ENCODE peak calls at places on chromosomes 3 and 15, in six cellular contexts. Y, F, X, O, H and K are unnamed samples.
A peak's percentile ranks its signal among the peaks of the same experiment; 100 is the strongest.

GRCh38 chr3:190086191-190086590 is 34.5 kb downstream of the P3H2 start:
- DNase-seq in Y (peak; percentile 36), F (no peak), X (no peak), O (no peak), H (no peak), K (peak; percentile 22)

GRCh38 chr3:99747915-99748314 is 69.7 kb upstream of the CMSS1 start:
- DNase-seq in Y (no peak), F (peak; percentile 6), X (no peak), O (no peak), H (no peak), K (no peak)

GRCh38 chr15:45854455-45855202 is 219.8 kb downstream of the SQOR start:
- DNase-seq in Y (no peak), F (no peak), X (no peak), O (no peak), H (no peak), K (no peak)

GRCh38 chr3:150083653-150084037 is 113.0 kb upstream of the PFN2 start:
- DNase-seq in Y (no peak), F (no peak), X (no peak), O (no peak), H (no peak), K (no peak)

GRCh38 chr3:178289544-178290160 is 246.6 kb upstream of the KCNMB2 start:
- DNase-seq in Y (no peak), F (no peak), X (no peak), O (no peak), H (no peak), K (no peak)

GRCh38 chr3:71512000-71512399 is 71.5 kb downstream of the FOXP1 start:
- DNase-seq in Y (no peak), F (no peak), X (peak; percentile 10), O (peak; percentile 78), H (no peak), K (peak; percentile 20)

GRCh38 chr3:149872589-149872988 is 59.6 kb downstream of the RNF13 start:
- DNase-seq in Y (no peak), F (no peak), X (no peak), O (no peak), H (no peak), K (no peak)

GRCh38 chr15:49155834-49156627 is 632 bp upstream of the COPS2 start:
- DNase-seq in Y (no peak), F (no peak), X (peak; percentile 10), O (peak; percentile 35), H (no peak), K (no peak)

GRCh38 chr3:33921608-33922007 is 123.2 kb downstream of the PDCD6IP start:
- DNase-seq in Y (no peak), F (no peak), X (no peak), O (no peak), H (no peak), K (no peak)

GRCh38 chr3:104642827-104643226 is 723.9 kb upstream of the ALCAM start:
- DNase-seq in Y (no peak), F (no peak), X (no peak), O (no peak), H (no peak), K (no peak)

GRCh38 chr3:9807981-9808344 is 2.1 kb upstream of the TTLL3 start:
- DNase-seq in Y (no peak), F (no peak), X (no peak), O (no peak), H (no peak), K (no peak)

GRCh38 chr3:185021326-185021725 is 131.5 kb downstream of the C3orf70 start:
- DNase-seq in Y (no peak), F (no peak), X (no peak), O (no peak), H (no peak), K (no peak)
- TF ChIP-seq CTCF in Y (no peak), F (no peak), X (no peak), O (no peak), H (no peak), K (no peak)

GRCh38 chr3:24254649-24255048 is 240.0 kb downstream of the THRB start:
- DNase-seq in Y (no peak), F (no peak), X (no peak), O (no peak), H (no peak), K (no peak)
- TF ChIP-seq SP1 in Y (no peak), F (no peak), X (no peak), O (no peak), H (no peak), K (no peak)

DNA sequence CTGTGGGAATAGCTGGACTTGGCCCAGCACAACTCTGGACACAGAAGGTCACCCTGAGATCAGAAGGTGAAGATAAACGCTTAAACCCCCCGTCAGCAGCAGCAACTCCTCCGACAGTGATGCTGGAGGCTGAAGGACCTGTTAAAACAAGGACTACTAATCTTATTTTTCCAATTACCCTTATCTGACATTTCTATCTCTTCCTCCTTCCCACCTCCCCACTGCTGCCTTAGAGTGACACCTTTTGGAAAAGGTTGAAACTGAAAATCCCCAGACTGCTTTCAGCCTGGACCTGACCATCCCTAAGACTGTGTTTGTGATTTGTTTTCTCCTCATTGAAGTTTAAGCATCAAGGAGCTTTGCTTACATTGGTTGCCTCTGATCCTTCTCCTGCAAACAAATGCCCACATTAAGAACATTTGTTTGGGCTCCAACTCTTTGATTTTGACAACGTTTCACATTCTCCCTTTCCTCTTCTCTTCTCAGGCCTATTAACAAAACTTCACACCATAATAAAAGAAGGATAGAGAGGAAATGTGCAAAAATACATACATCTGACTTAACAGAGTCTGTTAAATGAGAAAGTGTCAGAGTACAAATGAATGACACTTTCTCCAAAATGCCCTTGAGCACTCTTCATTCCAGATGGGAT is 410.6 kb upstream of the WNT5A start:
- DNase-seq in Y (no peak), F (no peak), X (no peak), O (no peak), H (no peak), K (no peak)
- TF ChIP-seq CTCF in Y (peak; percentile 67), F (no peak), X (no peak), O (no peak), H (peak; percentile 11), K (no peak)

DNA sequence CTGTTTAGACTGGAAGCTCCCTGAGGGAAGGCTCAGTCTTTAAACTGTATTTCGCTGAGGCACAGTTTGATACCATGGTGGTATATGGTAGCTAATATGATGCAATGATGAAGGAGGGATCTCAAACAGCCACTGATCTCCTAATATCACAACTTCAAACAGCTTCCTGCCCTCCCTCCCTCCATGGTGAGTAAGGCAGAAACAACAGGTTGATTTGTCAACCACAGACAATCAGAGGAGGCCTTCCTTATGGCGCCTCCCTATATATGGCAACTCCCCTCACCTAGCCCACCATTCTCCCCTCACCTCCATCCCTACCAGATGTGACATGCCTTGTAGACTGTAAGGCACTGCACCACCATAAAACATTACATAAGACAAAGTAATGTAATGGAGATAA is 316.5 kb upstream of the ICE2 start:
- DNase-seq in Y (no peak), F (no peak), X (no peak), O (no peak), H (no peak), K (no peak)
- TF ChIP-seq SP1 in Y (no peak), F (no peak), X (no peak), O (no peak), H (no peak), K (no peak)

GRCh38 chr15:66084704-66085103 is 168.8 kb downstream of the MEGF11 start:
- DNase-seq in Y (no peak), F (no peak), X (no peak), O (no peak), H (no peak), K (no peak)

GRCh38 chr15:66080791-66081475 is 172.6 kb downstream of the MEGF11 start:
- DNase-seq in Y (no peak), F (no peak), X (peak; percentile 72), O (peak; percentile 7), H (no peak), K (peak; percentile 62)

GRCh38 chr15:66089049-66089448 is 164.5 kb downstream of the MEGF11 start:
- DNase-seq in Y (no peak), F (no peak), X (no peak), O (no peak), H (no peak), K (no peak)

GRCh38 chr15:66085128-66085527 is 168.4 kb downstream of the MEGF11 start:
- DNase-seq in Y (no peak), F (no peak), X (peak; percentile 31), O (peak; percentile 36), H (no peak), K (peak; percentile 61)
- TF ChIP-seq CTCF in Y (peak; percentile 56), F (peak; percentile 47), X (peak; percentile 47), O (peak; percentile 25), H (peak; percentile 51), K (peak; percentile 34)

DNA sequence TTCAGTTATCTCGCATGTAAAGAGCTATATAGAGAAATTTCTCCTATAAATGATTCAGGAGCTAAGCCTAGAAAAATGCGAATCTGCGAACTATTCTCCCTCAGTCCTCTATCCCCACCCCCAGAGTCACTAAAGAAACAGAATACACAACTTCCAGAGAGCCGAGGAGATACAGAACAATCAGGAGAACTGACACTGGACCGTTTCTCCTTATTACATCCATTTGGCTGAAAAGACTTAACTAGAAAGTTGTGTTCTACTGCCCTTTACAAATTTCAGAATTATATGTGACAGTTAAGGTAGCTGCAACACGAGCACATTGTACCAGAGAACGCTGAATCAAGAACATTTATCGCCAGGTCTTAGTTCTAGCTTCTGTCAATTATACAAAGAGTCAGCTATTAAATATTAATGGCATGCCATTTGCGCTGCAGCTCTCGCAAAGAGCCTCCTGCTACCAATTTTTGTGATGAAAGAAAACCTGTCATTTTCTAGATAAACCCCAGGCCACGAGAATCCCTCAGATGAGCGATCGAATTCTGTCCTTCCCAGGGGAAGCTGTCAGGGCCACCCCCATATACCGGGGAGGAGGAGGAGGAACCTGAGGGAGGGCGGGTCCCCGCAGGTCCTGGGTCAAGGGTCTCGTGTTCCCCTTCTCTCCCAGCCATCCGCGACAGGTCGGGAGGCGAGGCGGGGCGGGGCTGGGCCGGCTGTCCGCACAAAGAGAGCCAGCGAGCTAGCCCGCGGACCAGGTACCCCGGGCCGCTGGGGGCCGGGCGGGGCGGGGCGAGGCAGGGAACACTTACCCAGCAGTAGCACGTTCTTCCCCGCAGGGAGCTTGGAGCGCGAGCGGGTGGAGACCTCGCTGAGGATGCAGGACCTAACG is 875 bp downstream of the DYNC1LI1 start:
- DNase-seq in Y (peak; percentile 65), F (no peak), X (peak; percentile 57), O (peak; percentile 86), H (no peak), K (peak; percentile 94)
- TF ChIP-seq SP1 in Y (no peak), F (no peak), X (no peak), O (no peak), H (no peak), K (peak; percentile 9)

GRCh38 chr15:79543097-79543496 is 111.0 kb downstream of the MINAR1 start:
- DNase-seq in Y (no peak), F (no peak), X (no peak), O (no peak), H (no peak), K (no peak)
- TF ChIP-seq CTCF in Y (no peak), F (peak; percentile 27), X (no peak), O (peak; percentile 24), H (peak; percentile 11), K (no peak)

GRCh38 chr3:132570011-132570410 is 27.1 kb upstream of the ACKR4 start:
- DNase-seq in Y (no peak), F (no peak), X (no peak), O (no peak), H (no peak), K (no peak)
- TF ChIP-seq SP1 in Y (no peak), F (no peak), X (no peak), O (no peak), H (no peak), K (no peak)

DNA sequence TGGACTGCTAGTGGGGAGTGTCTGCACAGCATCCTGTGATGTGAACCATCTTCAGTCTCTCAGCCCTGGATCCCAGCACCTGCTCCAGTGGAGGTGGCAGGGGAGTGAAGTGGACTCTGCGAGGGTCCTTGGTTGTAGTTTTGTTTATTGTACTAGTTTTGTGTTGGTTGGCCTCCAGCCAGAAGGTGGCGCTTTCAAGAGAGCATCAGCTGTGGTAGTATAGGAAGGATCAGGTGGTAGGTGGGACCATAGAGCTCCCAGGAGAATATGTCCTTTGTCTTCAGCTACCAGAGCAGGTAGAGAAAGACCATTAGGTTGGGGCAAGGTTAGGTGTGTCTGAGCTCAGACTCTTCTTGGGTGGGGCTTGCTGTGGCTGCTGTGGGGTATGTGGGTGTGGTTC is 20.9 kb downstream of the NEK11 start:
- DNase-seq in Y (no peak), F (no peak), X (peak; percentile 19), O (peak; percentile 10), H (no peak), K (peak; percentile 30)
- TF ChIP-seq CTCF in Y (peak; percentile 18), F (peak; percentile 47), X (peak; percentile 26), O (peak; percentile 22), H (peak; percentile 14), K (no peak)